ENCODE peak calls at places on chromosomes 1 and 21, in eight cellular contexts. T is activated gamma-delta T cell; W is GM13976; C is stimulated activated CD8-positive, alpha-beta memory T cell treated with anti-CD3 and anti-CD28 coated beads, Interleukin-12 subunit alpha, Interleukin-12 subunit beta, amount 100 ng/mL, for 1 hour; I is stomach; V is C1 segment of cervical spinal cord; Y is lower lobe of right lung; Z is stimulated activated CD4-positive, alpha-beta T cell treated with anti-CD3 and anti-CD28 coated beads, Interleukin-1b, Interleukin-23, amount 100 ng/mL, for 1 hour. Q is an unnamed sample.

GRCh38 chr1:96845464-96845863 is 123.9 kb downstream of the PTBP2 start:
- DNase-seq in T (no peak), W (peak; percentile 50), C (no peak), I (peak; percentile 47), V (no peak), Y (no peak), Z (peak; percentile 1), Q (peak; percentile 47)

GRCh38 chr1:36728846-36729245 is 246.1 kb upstream of the CSF3R start:
- DNase-seq in T (no peak), W (no peak), C (no peak), I (no peak), V (no peak), Y (no peak), Z (no peak), Q (no peak)

GRCh38 chr1:50368179-50369007 is 54.9 kb downstream of the DMRTA2 start:
- DNase-seq in T (no peak), W (peak; percentile 65), C (peak; percentile 4), I (peak; percentile 42), V (no peak), Y (no peak), Z (no peak), Q (peak; percentile 47)

GRCh38 chr1:180936110-180937011 is 23.7 kb downstream of the KIAA1614 start:
- DNase-seq in T (no peak), W (no peak), C (no peak), I (no peak), V (peak; percentile 17), Y (no peak), Z (no peak), Q (no peak)

GRCh38 chr1:231214918-231215675 is 25.9 kb upstream of the GNPAT start:
- DNase-seq in T (no peak), W (peak; percentile 44), C (no peak), I (no peak), V (no peak), Y (no peak), Z (no peak), Q (no peak)

GRCh38 chr1:3161130-3161840 is 92.3 kb downstream of the PRDM16 start:
- DNase-seq in T (no peak), W (no peak), C (no peak), I (peak; percentile 58), V (peak; percentile 68), Y (no peak), Z (no peak), Q (no peak)

GRCh38 chr1:18530567-18531502 is 50.1 kb downstream of the KLHDC7A start:
- DNase-seq in T (no peak), W (peak; percentile 14), C (no peak), I (no peak), V (no peak), Y (no peak), Z (no peak), Q (peak; percentile 33)

GRCh38 chr1:221740260-221740830 is 1.5 kb downstream of the DUSP10 start:
- DNase-seq in T (no peak), W (no peak), C (no peak), I (no peak), V (no peak), Y (no peak), Z (no peak), Q (no peak)

GRCh38 chr21:17472592-17473271 is 40.1 kb upstream of the CXADR start:
- DNase-seq in T (no peak), W (no peak), C (no peak), I (peak; percentile 45), V (no peak), Y (no peak), Z (no peak), Q (no peak)

GRCh38 chr1:117606608-117607261 is 887 bp downstream of the TENT5C start:
- DNase-seq in T (peak; percentile 48), W (no peak), C (peak; percentile 16), I (peak; percentile 56), V (no peak), Y (peak; percentile 63), Z (peak; percentile 8), Q (peak; percentile 89)

GRCh38 chr1:207867136-207868081 is 43.5 kb downstream of the CD34 start:
- DNase-seq in T (no peak), W (peak; percentile 44), C (no peak), I (peak; percentile 72), V (peak; percentile 44), Y (peak; percentile 74), Z (no peak), Q (peak; percentile 59)

GRCh38 chr1:200173097-200173629 is 145.7 kb downstream of the NR5A2 start:
- DNase-seq in T (no peak), W (no peak), C (no peak), I (no peak), V (no peak), Y (no peak), Z (no peak), Q (no peak)

GRCh38 chr21:44838038-44838895 is 20.4 kb upstream of the SUMO3 start:
- DNase-seq in T (no peak), W (no peak), C (no peak), I (no peak), V (no peak), Y (no peak), Z (no peak), Q (no peak)

GRCh38 chr1:150971583-150972416 is 2.8 kb downstream of the CERS2 start:
- DNase-seq in T (no peak), W (no peak), C (no peak), I (no peak), V (no peak), Y (no peak), Z (no peak), Q (peak; percentile 43)

GRCh38 chr1:48793863-48794262 is 17.2 kb upstream of the BEND5 start:
- DNase-seq in T (no peak), W (peak; percentile 29), C (no peak), I (no peak), V (no peak), Y (no peak), Z (no peak), Q (no peak)

GRCh38 chr1:91537281-91538069 is 36.8 kb downstream of the CDC7 start:
- DNase-seq in T (no peak), W (no peak), C (no peak), I (no peak), V (no peak), Y (no peak), Z (no peak), Q (no peak)

GRCh38 chr1:58650141-58650540 is 49.7 kb downstream of the MYSM1 start:
- DNase-seq in T (no peak), W (no peak), C (no peak), I (no peak), V (no peak), Y (no peak), Z (no peak), Q (no peak)

GRCh38 chr1:156214024-156214748 is 1.4 kb downstream of the PMF1 start:
- DNase-seq in T (no peak), W (no peak), C (no peak), I (no peak), V (no peak), Y (no peak), Z (no peak), Q (peak; percentile 54)

GRCh38 chr1:244854865-244855578 is 9.3 kb downstream of the HNRNPU start:
- DNase-seq in T (no peak), W (no peak), C (no peak), I (no peak), V (no peak), Y (no peak), Z (no peak), Q (no peak)

GRCh38 chr1:192539450-192540132 is 36.0 kb upstream of the RGS1 start:
- DNase-seq in T (no peak), W (no peak), C (no peak), I (no peak), V (no peak), Y (no peak), Z (no peak), Q (no peak)

GRCh38 chr1:219283541-219283940 is 109.9 kb downstream of the LYPLAL1 start:
- DNase-seq in T (no peak), W (no peak), C (no peak), I (no peak), V (no peak), Y (no peak), Z (no peak), Q (no peak)

GRCh38 chr1:54804471-54805132 is 3.5 kb upstream of the TTC22 start:
- DNase-seq in T (no peak), W (no peak), C (no peak), I (no peak), V (no peak), Y (no peak), Z (no peak), Q (no peak)

GRCh38 chr1:93844262-93845045 is 34.6 kb downstream of the DNTTIP2 start:
- DNase-seq in T (no peak), W (peak; percentile 59), C (peak; percentile 22), I (peak; percentile 43), V (peak; percentile 11), Y (no peak), Z (no peak), Q (peak; percentile 87)

GRCh38 chr1:93770640-93771039 is 89.0 kb upstream of the BCAR3 start:
- DNase-seq in T (no peak), W (no peak), C (no peak), I (no peak), V (no peak), Y (no peak), Z (no peak), Q (no peak)

GRCh38 chr1:168227620-168228019 is 1.8 kb downstream of the SFT2D2 start:
- DNase-seq in T (no peak), W (peak; percentile 31), C (no peak), I (no peak), V (no peak), Y (no peak), Z (no peak), Q (no peak)

GRCh38 chr1:70044832-70045231 is 160.5 kb downstream of the LRRC40 start:
- DNase-seq in T (no peak), W (no peak), C (no peak), I (no peak), V (no peak), Y (no peak), Z (no peak), Q (no peak)

GRCh38 chr1:52602328-52603300 is at the start of gene GPX7:
- DNase-seq in T (peak; percentile 57), W (peak; percentile 74), C (peak; percentile 29), I (peak; percentile 39), V (no peak), Y (peak; percentile 69), Z (peak; percentile 22), Q (peak; percentile 23)

GRCh38 chr1:61756773-61757172 is 14.5 kb downstream of the PATJ start:
- DNase-seq in T (no peak), W (no peak), C (no peak), I (no peak), V (no peak), Y (no peak), Z (no peak), Q (no peak)

GRCh38 chr1:217048104-217048707 is 325.0 kb upstream of the ESRRG start:
- DNase-seq in T (no peak), W (peak; percentile 6), C (no peak), I (no peak), V (no peak), Y (no peak), Z (no peak), Q (peak; percentile 30)

GRCh38 chr1:225250432-225250831 is 177.4 kb downstream of the LBR start:
- DNase-seq in T (no peak), W (no peak), C (no peak), I (no peak), V (no peak), Y (no peak), Z (no peak), Q (no peak)

GRCh38 chr1:237864338-237865244 is 26.1 kb downstream of the ZP4 start:
- DNase-seq in T (no peak), W (peak; percentile 60), C (no peak), I (peak; percentile 78), V (peak; percentile 21), Y (peak; percentile 76), Z (no peak), Q (peak; percentile 59)

GRCh38 chr1:201377611-201378092 is at the start of gene TNNT2:
- DNase-seq in T (no peak), W (no peak), C (no peak), I (no peak), V (no peak), Y (no peak), Z (no peak), Q (peak; percentile 34)

GRCh38 chr1:20212685-20213331 is 26.5 kb upstream of the PLA2G2C start:
- DNase-seq in T (peak; percentile 34), W (peak; percentile 81), C (peak; percentile 25), I (peak; percentile 70), V (peak; percentile 29), Y (peak; percentile 78), Z (peak; percentile 18), Q (peak; percentile 80)

GRCh38 chr21:44331650-44332306 is 7.4 kb downstream of the CFAP410 start:
- DNase-seq in T (no peak), W (no peak), C (no peak), I (no peak), V (no peak), Y (no peak), Z (no peak), Q (no peak)